ENCODE peak calls at places on chromosomes 12 and 14, in five cellular contexts. F is GM23338, G is bronchial epithelial cell, O is left colon, C is progenitor cell of endocrine pancreas. T is an unnamed sample.

GRCh38 chr12:46177020-46177419 is 91.8 kb downstream of the SLC38A1 start:
- DNase-seq in F (no peak), G (no peak), O (no peak), C (no peak), T (no peak)

GRCh38 chr14:74524076-74524812 is 30.7 kb downstream of the ISCA2 start:
- DNase-seq in F (no peak), G (peak; percentile 29), O (no peak), C (no peak), T (no peak)

GRCh38 chr12:49358548-49359141 is 8.6 kb upstream of the SPATS2 start:
- DNase-seq in F (peak; percentile 89), G (peak; percentile 60), O (peak; percentile 53), C (no peak), T (peak; percentile 76)

GRCh38 chr12:47769234-47770085 is 3.6 kb upstream of the SLC48A1 start:
- DNase-seq in F (no peak), G (no peak), O (no peak), C (no peak), T (no peak)

GRCh38 chr14:101496779-101497420 is 64.4 kb upstream of the DIO3 start:
- DNase-seq in F (no peak), G (no peak), O (peak; percentile 1), C (no peak), T (peak; percentile 29)

GRCh38 chr12:33634544-33634943 is 194.9 kb upstream of the SYT10 start:
- DNase-seq in F (no peak), G (no peak), O (no peak), C (no peak), T (no peak)

GRCh38 chr12:63967781-63968180 is 123.3 kb downstream of the SRGAP1 start:
- DNase-seq in F (no peak), G (peak; percentile 48), O (no peak), C (no peak), T (no peak)

GRCh38 chr14:67409461-67409860 is 2.5 kb downstream of the PLEK2 start:
- DNase-seq in F (no peak), G (peak; percentile 58), O (no peak), C (no peak), T (no peak)

GRCh38 chr14:35963209-35963608 is 137.1 kb downstream of the BRMS1L start:
- DNase-seq in F (peak; percentile 67), G (peak; percentile 36), O (no peak), C (no peak), T (no peak)

GRCh38 chr14:100421756-100422470 is 98.8 kb downstream of the SLC25A47 start:
- DNase-seq in F (no peak), G (no peak), O (no peak), C (no peak), T (peak; percentile 29)

GRCh38 chr12:79183003-79183402 is 318.4 kb downstream of the SYT1 start:
- DNase-seq in F (no peak), G (no peak), O (no peak), C (no peak), T (no peak)

GRCh38 chr12:100348657-100349454 is 8.0 kb upstream of the SLC17A8 start:
- DNase-seq in F (peak; percentile 75), G (peak; percentile 43), O (no peak), C (no peak), T (no peak)

GRCh38 chr12:49519574-49519936 is 19.3 kb upstream of the KCNH3 start:
- DNase-seq in F (no peak), G (no peak), O (no peak), C (no peak), T (no peak)

GRCh38 chr12:9127936-9128663 is 12.4 kb upstream of the A2M start:
- DNase-seq in F (no peak), G (no peak), O (no peak), C (no peak), T (peak; percentile 35)

GRCh38 chr14:20578784-20579502 is 8.9 kb downstream of the RNASE11 start:
- DNase-seq in F (no peak), G (no peak), O (no peak), C (no peak), T (no peak)

GRCh38 chr12:114238808-114239207 is 167.1 kb downstream of the TBX5 start:
- DNase-seq in F (no peak), G (peak; percentile 1), O (no peak), C (no peak), T (no peak)

GRCh38 chr12:102059343-102059742 is 2.4 kb downstream of the WASHC3 start:
- DNase-seq in F (no peak), G (peak; percentile 4), O (no peak), C (no peak), T (no peak)

GRCh38 chr14:95686935-95687334 is 709 bp downstream of the TCL1B start:
- DNase-seq in F (peak; percentile 37), G (no peak), O (no peak), C (no peak), T (no peak)

GRCh38 chr12:9064815-9065606 is 50.7 kb downstream of the A2M start:
- DNase-seq in F (peak; percentile 89), G (peak; percentile 63), O (peak; percentile 90), C (peak; percentile 94), T (peak; percentile 92)

GRCh38 chr14:30034049-30034635 is 106.5 kb upstream of the PRKD1 start:
- DNase-seq in F (peak; percentile 63), G (peak; percentile 6), O (no peak), C (no peak), T (no peak)

GRCh38 chr12:109582636-109583035 is 9.0 kb downstream of the MVK start:
- DNase-seq in F (peak; percentile 49), G (peak; percentile 41), O (no peak), C (no peak), T (no peak)

GRCh38 chr12:55743131-55743921 is 404 bp downstream of the GDF11 start:
- DNase-seq in F (peak; percentile 83), G (peak; percentile 39), O (peak; percentile 71), C (peak; percentile 39), T (peak; percentile 71)

GRCh38 chr14:23122086-23122485 is 3.0 kb upstream of the CEBPE start:
- DNase-seq in F (no peak), G (no peak), O (no peak), C (no peak), T (no peak)

GRCh38 chr14:22646570-22647254 is 2.6 kb upstream of the OR6J1 start:
- DNase-seq in F (no peak), G (peak; percentile 94), O (no peak), C (no peak), T (no peak)

GRCh38 chr14:59032821-59033220 is 155.6 kb upstream of the DAAM1 start:
- DNase-seq in F (no peak), G (no peak), O (no peak), C (no peak), T (no peak)

GRCh38 chr14:99632410-99633035 is 12.4 kb upstream of the HHIPL1 start:
- DNase-seq in F (no peak), G (no peak), O (no peak), C (no peak), T (no peak)

GRCh38 chr12:78767264-78767981 is 97.2 kb upstream of the SYT1 start:
- DNase-seq in F (no peak), G (no peak), O (no peak), C (no peak), T (no peak)